ENCODE peak calls at places on chromosomes 6 and 20, in five cellular contexts. O is spleen, C is hepatocyte, A is A549, D is SJCRH30. V is an unnamed sample.
A peak's percentile ranks its signal among the peaks of the same experiment; 100 is the strongest.

GRCh38 chr6:157317129-157317814 is 6.0 kb downstream of the TMEM242 start:
- DNase-seq in A (peak; percentile 68), C (peak; percentile 36), D (no peak), O (no peak), V (no peak)

GRCh38 chr20:2361035-2361593 is 19.6 kb upstream of the TGM6 start:
- DNase-seq in C (no peak), A (no peak), D (no peak), O (no peak), V (no peak)

GRCh38 chr20:47455133-47456040 is 46.3 kb upstream of the NCOA3 start:
- DNase-seq in A (peak; percentile 86), C (peak; percentile 49), D (no peak), O (no peak), V (no peak)

GRCh38 chr6:157859775-157860504 is 36.9 kb downstream of the SNX9 start:
- DNase-seq in O (no peak), C (no peak), D (no peak), A (no peak), V (no peak)

GRCh38 chr20:5402903-5403531 is 86.3 kb upstream of the PROKR2 start:
- DNase-seq in A (peak; percentile 53), C (peak; percentile 35), O (no peak), D (peak; percentile 43), V (peak; percentile 59)

GRCh38 chr6:41536884-41537347 is 9.3 kb upstream of the FOXP4 start:
- DNase-seq in A (no peak), D (peak; percentile 54), O (no peak), C (peak; percentile 41), V (no peak)

GRCh38 chr6:169255643-169256042 is 2.0 kb upstream of the THBS2 start:
- DNase-seq in O (no peak), A (no peak), C (no peak), D (no peak), V (no peak)

GRCh38 chr6:5121479-5121878 is 36.3 kb downstream of the PPP1R3G start:
- DNase-seq in O (no peak), A (no peak), D (no peak), C (no peak), V (no peak)

GRCh38 chr20:17822039-17822438 is 122.3 kb downstream of the BANF2 start:
- DNase-seq in O (no peak), A (peak; percentile 51), C (peak; percentile 83), D (no peak), V (no peak)

GRCh38 chr6:32436995-32437836 is 2.5 kb upstream of the HLA-DRA start:
- DNase-seq in D (no peak), O (no peak), C (no peak), A (no peak), V (no peak)

GRCh38 chr20:36306557-36307411 is 645 bp downstream of the DLGAP4 start:
- DNase-seq in O (no peak), D (no peak), C (no peak), A (no peak), V (no peak)

GRCh38 chr6:156976144-156977088 is 199.2 kb downstream of the ARID1B start:
- DNase-seq in C (no peak), O (no peak), D (no peak), A (no peak), V (no peak)

GRCh38 chr20:18397090-18397489 is 69.7 kb downstream of the DZANK1 start:
- DNase-seq in D (no peak), A (no peak), C (no peak), O (no peak), V (no peak)

GRCh38 chr6:91088515-91088914 is 501.6 kb upstream of the MAP3K7 start:
- DNase-seq in D (peak; percentile 13), C (no peak), O (no peak), A (no peak), V (no peak)

GRCh38 chr6:437042-437402 is 45.5 kb downstream of the IRF4 start:
- DNase-seq in A (no peak), C (no peak), D (no peak), O (no peak), V (no peak)

GRCh38 chr6:56655250-56655649 is 12.6 kb upstream of the DST start:
- DNase-seq in D (no peak), C (no peak), O (no peak), A (no peak), V (no peak)

GRCh38 chr6:33279971-33280511 is 3.1 kb downstream of the B3GALT4 start:
- DNase-seq in O (no peak), C (peak; percentile 74), A (peak; percentile 85), D (peak; percentile 74), V (peak; percentile 93)

GRCh38 chr6:97665410-97665809 is 382.4 kb upstream of the MMS22L start:
- DNase-seq in C (no peak), D (no peak), A (no peak), O (no peak), V (no peak)

GRCh38 chr20:45470262-45470931 is 844 bp downstream of the WFDC2 start:
- DNase-seq in C (peak; percentile 65), O (no peak), A (no peak), D (peak; percentile 71), V (no peak)

GRCh38 chr20:45576995-45577394 is 2.1 kb downstream of the WFDC8 start:
- DNase-seq in O (no peak), C (no peak), A (no peak), D (no peak), V (no peak)

GRCh38 chr6:21653902-21654301 is 60.4 kb downstream of the SOX4 start:
- DNase-seq in C (no peak), O (no peak), A (no peak), D (no peak), V (no peak)

GRCh38 chr6:89948876-89949275 is 54.6 kb downstream of the GJA10 start:
- DNase-seq in A (no peak), C (no peak), D (no peak), O (no peak), V (no peak)

GRCh38 chr20:32543570-32544259 is 41.4 kb downstream of the NOL4L start:
- DNase-seq in O (no peak), D (no peak), A (no peak), C (no peak), V (no peak)

GRCh38 chr20:58048096-58048702 is 180.3 kb downstream of the ANKRD60 start:
- DNase-seq in A (peak; percentile 39), D (peak; percentile 78), O (no peak), C (peak; percentile 75), V (no peak)

GRCh38 chr20:2210646-2211556 is 84.9 kb upstream of the TGM3 start:
- DNase-seq in C (peak; percentile 19), O (no peak), A (peak; percentile 37), D (no peak), V (no peak)

GRCh38 chr6:26158581-26159416 is 71.6 kb downstream of the HFE start:
- DNase-seq in O (peak; percentile 91), C (peak; percentile 66), A (peak; percentile 55), D (peak; percentile 37), V (peak; percentile 65)

GRCh38 chr6:77038801-77039200 is 424.5 kb downstream of the HTR1B start:
- DNase-seq in O (no peak), D (no peak), A (no peak), C (no peak), V (no peak)

GRCh38 chr6:21271431-21272155 is 322.0 kb upstream of the SOX4 start:
- DNase-seq in C (no peak), A (no peak), O (no peak), D (no peak), V (no peak)

GRCh38 chr6:8155259-8156012 is 53.1 kb upstream of the EEF1E1 start:
- DNase-seq in A (no peak), C (no peak), D (no peak), O (no peak), V (no peak)

GRCh38 chr6:53623497-53623896 is 42.1 kb downstream of the KLHL31 start:
- DNase-seq in A (no peak), D (no peak), O (no peak), C (no peak), V (no peak)

GRCh38 chr6:127192911-127193503 is 73.7 kb upstream of the RNF146 start:
- DNase-seq in D (no peak), O (no peak), A (no peak), C (no peak), V (no peak)

GRCh38 chr20:23257848-23258746 is 92.5 kb upstream of the NXT1 start:
- DNase-seq in D (no peak), C (no peak), A (no peak), O (no peak), V (no peak)

GRCh38 chr20:13822459-13822858 is 37.6 kb downstream of the NDUFAF5 start:
- DNase-seq in D (no peak), C (no peak), A (no peak), O (no peak), V (no peak)

GRCh38 chr6:127015858-127016257 is 102.6 kb upstream of the RSPO3 start:
- DNase-seq in C (no peak), O (no peak), A (no peak), D (no peak), V (no peak)

GRCh38 chr20:46808565-46808964 is 86.1 kb upstream of the EYA2 start:
- DNase-seq in D (no peak), O (no peak), A (no peak), C (no peak), V (no peak)

DNA sequence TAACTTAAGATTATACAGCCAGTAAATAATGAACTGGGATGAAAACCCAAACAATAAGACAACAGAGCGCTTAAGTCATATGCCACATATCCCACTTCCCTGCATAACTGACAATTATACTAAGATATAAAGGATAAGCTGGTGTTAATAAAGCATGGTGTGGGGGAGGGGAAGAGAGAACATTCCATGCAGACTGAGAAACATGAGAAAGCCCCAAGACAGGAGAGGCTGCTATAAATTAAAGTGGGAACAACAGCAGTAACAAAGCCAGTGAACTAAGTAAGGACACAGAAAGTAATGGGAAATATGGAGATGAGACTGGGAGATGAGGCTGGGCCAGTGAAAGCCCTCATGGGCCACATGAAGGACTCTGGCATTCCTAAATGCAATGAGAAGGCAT is 41.4 kb downstream of the SESN1 start:
- DNase-seq in A (no peak), O (no peak), C (no peak), D (no peak), V (no peak)
- H3K27ac ChIP-seq in A (no peak overlapping the region), O (no peak overlapping the region), C (no peak overlapping the region), D (no peak overlapping the region), V (peak overlapping the region; percentile 59)

GRCh38 chr6:143329323-143329722 is 121.2 kb downstream of the ADAT2 start:
- DNase-seq in D (no peak), O (no peak), C (no peak), A (no peak), V (no peak)
- H3K27ac ChIP-seq in D (no peak overlapping the region), O (no peak overlapping the region), C (no peak overlapping the region), A (no peak overlapping the region), V (no peak overlapping the region)

GRCh38 chr20:50416269-50416863 is 93.8 kb upstream of the PTPN1 start:
- DNase-seq in O (no peak), D (no peak), A (no peak), C (no peak), V (peak; percentile 42)
- H3K27ac ChIP-seq in O (peak overlapping the region; percentile 80), D (no peak overlapping the region), A (peak overlapping the region; percentile 93), C (peak overlapping the region; percentile 94), V (peak overlapping the region; percentile 71)

GRCh38 chr6:159992366-159992765 is 23.5 kb downstream of the IGF2R start:
- DNase-seq in O (no peak), D (no peak), A (no peak), C (no peak), V (no peak)

GRCh38 chr6:159988983-159989454 is 20.1 kb downstream of the IGF2R start:
- DNase-seq in O (peak; percentile 80), A (no peak), D (no peak), C (no peak), V (no peak)

GRCh38 chr6:159989471-159989870 is 20.6 kb downstream of the IGF2R start:
- DNase-seq in A (no peak), C (no peak), D (no peak), O (no peak), V (no peak)

GRCh38 chr6:159985296-159985940 is 16.5 kb downstream of the IGF2R start:
- DNase-seq in A (no peak), D (no peak), C (no peak), O (no peak), V (no peak)

GRCh38 chr6:159989882-159990480 is 21.1 kb downstream of the IGF2R start:
- DNase-seq in C (no peak), O (no peak), A (no peak), D (no peak), V (no peak)
- H3K27ac ChIP-seq in C (no peak overlapping the region), O (peak overlapping the region; percentile 13), A (no peak overlapping the region), D (no peak overlapping the region), V (no peak overlapping the region)

V was measured in WERI-Rb-1.